ENCODE peak calls at places on chromosomes 7 and 10, in four cellular contexts. E, Z, L and N are unnamed samples.

GRCh38 chr7:69674701-69675182 is 76.5 kb downstream of the AUTS2 start:
- DNase-seq in Z (no peak), E (no peak), L (no peak), N (no peak)

GRCh38 chr10:50600831-50601466 is 22.8 kb downstream of the SGMS1 start:
- DNase-seq in Z (no peak), E (peak; percentile 34), L (no peak), N (peak; percentile 23)

GRCh38 chr7:107213945-107214344 is 45.1 kb downstream of the HBP1 start:
- DNase-seq in L (no peak), Z (no peak), E (no peak), N (no peak)

GRCh38 chr7:99622596-99622995 is 5.8 kb downstream of the ZSCAN25 start:
- DNase-seq in Z (no peak), L (no peak), E (no peak), N (no peak)

GRCh38 chr10:5624701-5625100 is 41.7 kb downstream of the ASB13 start:
- DNase-seq in Z (no peak), E (no peak), L (no peak), N (no peak)

GRCh38 chr10:84160663-84161362 is 12.8 kb upstream of the GPR15LG start:
- DNase-seq in E (no peak), Z (no peak), L (no peak), N (no peak)

GRCh38 chr10:120423350-120424197 is 33.5 kb upstream of the PLPP4 start:
- DNase-seq in L (peak; percentile 21), Z (no peak), E (peak; percentile 65), N (peak; percentile 52)

GRCh38 chr10:107548301-107548700 is 383.8 kb upstream of the SORCS1 start:
- DNase-seq in Z (no peak), E (peak; percentile 7), L (no peak), N (no peak)

GRCh38 chr7:24980695-24981543 is 941 bp upstream of the OSBPL3 start:
- DNase-seq in L (no peak), E (peak; percentile 35), Z (no peak), N (peak; percentile 64)

GRCh38 chr7:47799529-47799928 is 148.7 kb downstream of the PKD1L1 start:
- DNase-seq in L (no peak), Z (no peak), E (no peak), N (no peak)

GRCh38 chr7:82517059-82517458 is 73.5 kb upstream of the CACNA2D1 start:
- DNase-seq in Z (no peak), E (no peak), L (no peak), N (no peak)

GRCh38 chr7:137920637-137921473 is 74.1 kb upstream of the DGKI start:
- DNase-seq in Z (no peak), L (no peak), E (peak; percentile 45), N (peak; percentile 19)

GRCh38 chr7:38902443-38902842 is 6.5 kb downstream of the VPS41 start:
- DNase-seq in L (no peak), E (no peak), Z (no peak), N (no peak)

GRCh38 chr7:42192851-42193456 is 44.1 kb downstream of the GLI3 start:
- DNase-seq in L (no peak), Z (no peak), E (peak; percentile 31), N (no peak)

GRCh38 chr10:49512121-49512809 is 26.7 kb downstream of the ERCC6 start:
- DNase-seq in Z (no peak), E (peak; percentile 58), L (peak; percentile 45), N (peak; percentile 63)

GRCh38 chr7:7569615-7570014 is 2.9 kb downstream of the MIOS start:
- DNase-seq in L (no peak), E (no peak), Z (no peak), N (no peak)

GRCh38 chr7:72286486-72286885 is 125.7 kb downstream of the CALN1 start:
- DNase-seq in Z (no peak), L (no peak), E (no peak), N (no peak)

GRCh38 chr10:99994801-99995200 is 14.9 kb downstream of the DNMBP start:
- DNase-seq in E (no peak), Z (no peak), L (no peak), N (no peak)

GRCh38 chr10:29849434-29849833 is 210.0 kb downstream of the JCAD start:
- DNase-seq in L (no peak), Z (peak; percentile 70), E (peak; percentile 89), N (peak; percentile 83)

GRCh38 chr7:16978358-16979244 is 96.8 kb upstream of the AGR3 start:
- DNase-seq in E (peak; percentile 55), Z (peak; percentile 30), L (no peak), N (peak; percentile 35)

GRCh38 chr7:14836571-14837189 is 65.9 kb downstream of the DGKB start:
- DNase-seq in Z (peak; percentile 33), L (no peak), E (peak; percentile 74), N (peak; percentile 10)

GRCh38 chr10:11150876-11151275 is 133.2 kb downstream of the CELF2 start:
- DNase-seq in E (no peak), Z (no peak), L (peak; percentile 53), N (no peak)

GRCh38 chr10:98299341-98299740 is 31.3 kb upstream of the LOXL4 start:
- DNase-seq in E (peak; percentile 41), L (no peak), Z (no peak), N (peak; percentile 26)

GRCh38 chr7:1678571-1679325 is 8.7 kb downstream of the ELFN1 start:
- DNase-seq in Z (no peak), L (no peak), E (no peak), N (no peak)

GRCh38 chr7:96740130-96740529 is 30.5 kb upstream of the SEM1 start:
- DNase-seq in Z (no peak), E (no peak), L (no peak), N (no peak)

GRCh38 chr10:96275685-96276418 is 4.5 kb upstream of the BLNK start:
- DNase-seq in Z (no peak), L (no peak), E (no peak), N (no peak)

GRCh38 chr7:5670173-5670933 is 111.1 kb downstream of the RNF216 start:
- DNase-seq in Z (no peak), E (no peak), L (no peak), N (no peak)